ENCODE peak calls at places on chromosomes 6 and 20, in eight cellular contexts. F, M, Q, A, L, O, U and R are unnamed samples.
A peak's percentile ranks its signal among the peaks of the same experiment; 100 is the strongest.

GRCh38 chr6:26520088-26520839 is 17.9 kb upstream of the HMGN4 start:
- DNase-seq in A (peak; percentile 16), L (peak; percentile 48), F (no peak), Q (peak; percentile 5), M (no peak), U (no peak), O (no peak), R (no peak)

GRCh38 chr6:151209071-151209831 is 30.5 kb upstream of the AKAP12 start:
- DNase-seq in O (no peak), A (no peak), F (peak; percentile 20), L (peak; percentile 53), M (no peak), Q (no peak), U (no peak), R (no peak)

GRCh38 chr6:3384346-3385143 is 72.3 kb downstream of the SLC22A23 start:
- DNase-seq in L (no peak), O (no peak), U (no peak), A (no peak), F (no peak), Q (no peak), M (no peak), R (no peak)

GRCh38 chr20:51345601-51346101 is 196.9 kb downstream of the NFATC2 start:
- DNase-seq in O (no peak), Q (no peak), F (peak; percentile 65), U (no peak), L (no peak), M (no peak), A (no peak), R (peak; percentile 46)

GRCh38 chr20:35739294-35740163 is 2.5 kb downstream of the RBM39 start:
- DNase-seq in U (no peak), O (peak; percentile 8), A (no peak), L (peak; percentile 57), F (peak; percentile 50), Q (no peak), M (no peak), R (no peak)

GRCh38 chr20:59008715-59009336 is 1.8 kb upstream of the CTSZ start:
- DNase-seq in Q (no peak), A (no peak), O (peak; percentile 71), F (no peak), U (no peak), L (no peak), M (peak; percentile 13), R (no peak)

GRCh38 chr20:18250237-18250636 is 38.1 kb upstream of the ZNF133 start:
- DNase-seq in U (no peak), Q (no peak), L (no peak), F (no peak), A (no peak), M (no peak), O (no peak), R (no peak)

GRCh38 chr6:16320533-16321340 is 82.3 kb downstream of the GMPR start:
- DNase-seq in A (no peak), U (no peak), L (no peak), M (no peak), F (peak; percentile 91), Q (no peak), O (peak; percentile 67), R (no peak)

GRCh38 chr6:67897998-67898607 is 737.0 kb upstream of the ADGRB3 start:
- DNase-seq in O (no peak), Q (no peak), L (no peak), U (no peak), A (no peak), M (no peak), F (no peak), R (no peak)

GRCh38 chr20:45229264-45230056 is 8.3 kb downstream of the SEMG2 start:
- DNase-seq in A (peak; percentile 34), Q (no peak), F (no peak), U (peak; percentile 22), O (no peak), L (no peak), M (peak; percentile 87), R (no peak)

GRCh38 chr6:139905404-139906052 is 531.1 kb upstream of the CITED2 start:
- DNase-seq in A (no peak), Q (no peak), U (no peak), M (no peak), O (no peak), F (no peak), L (no peak), R (peak; percentile 28)

GRCh38 chr6:34243901-34244884 is 4.6 kb downstream of the SMIM29 start:
- DNase-seq in L (peak; percentile 93), Q (no peak), F (peak; percentile 95), M (peak; percentile 63), U (no peak), A (peak; percentile 50), O (peak; percentile 91), R (peak; percentile 63)

GRCh38 chr6:100877851-100878250 is 3.3 kb downstream of the ASCC3 start:
- DNase-seq in U (no peak), A (no peak), O (no peak), L (peak; percentile 9), F (no peak), M (no peak), Q (no peak), R (no peak)

GRCh38 chr6:32436995-32437836 is 2.5 kb upstream of the HLA-DRA start:
- DNase-seq in U (no peak), A (no peak), M (no peak), F (peak; percentile 17), L (no peak), Q (no peak), O (no peak), R (no peak)

GRCh38 chr6:123276439-123277045 is 280.5 kb downstream of the CLVS2 start:
- DNase-seq in O (no peak), F (no peak), M (peak; percentile 38), A (no peak), L (no peak), U (no peak), Q (no peak), R (no peak)

GRCh38 chr6:126054258-126054702 is 67.9 kb downstream of the TRMT11 start:
- DNase-seq in M (no peak), L (no peak), A (no peak), F (no peak), U (no peak), Q (no peak), O (no peak), R (no peak)

GRCh38 chr6:138231399-138231886 is 13.2 kb upstream of the PBOV1 start:
- DNase-seq in O (no peak), L (peak; percentile 53), M (no peak), F (no peak), A (no peak), Q (no peak), U (no peak), R (no peak)

GRCh38 chr6:127515234-127515793 is 3.8 kb downstream of the MTCL3 start:
- DNase-seq in L (peak; percentile 6), F (no peak), Q (no peak), M (peak; percentile 82), U (peak; percentile 35), A (no peak), O (no peak), R (no peak)

GRCh38 chr6:121851056-121851455 is 415.6 kb downstream of the GJA1 start:
- DNase-seq in F (peak; percentile 17), M (peak; percentile 74), L (no peak), U (no peak), A (no peak), O (no peak), Q (no peak), R (no peak)

GRCh38 chr6:82818727-82819126 is 246.9 kb downstream of the UBE3D start:
- DNase-seq in F (peak; percentile 70), Q (no peak), L (peak; percentile 5), M (no peak), O (no peak), U (no peak), A (no peak), R (no peak)

GRCh38 chr20:58542411-58543095 is 27.4 kb upstream of the APCDD1L start:
- DNase-seq in M (no peak), A (no peak), Q (no peak), U (no peak), F (peak; percentile 36), L (peak; percentile 61), O (no peak), R (no peak)

GRCh38 chr20:38804682-38805501 is 605 bp upstream of the PPP1R16B start:
- DNase-seq in O (peak; percentile 11), A (no peak), F (no peak), L (peak; percentile 13), U (peak; percentile 81), Q (peak; percentile 80), M (peak; percentile 66), R (no peak)

GRCh38 chr20:47146703-47147102 is 209.8 kb downstream of the ZMYND8 start:
- DNase-seq in O (no peak), M (no peak), A (no peak), L (peak; percentile 97), Q (no peak), U (no peak), F (peak; percentile 73), R (peak; percentile 35)

GRCh38 chr6:167119680-167120556 is 3.0 kb upstream of the CCR6 start:
- DNase-seq in M (no peak), Q (peak; percentile 35), O (no peak), A (no peak), L (no peak), F (no peak), U (peak; percentile 35), R (no peak)

GRCh38 chr20:64111841-64112641 is 4.7 kb upstream of the NPBWR2 start:
- DNase-seq in Q (no peak), U (no peak), F (no peak), A (no peak), L (no peak), O (peak; percentile 73), M (no peak), R (no peak)

GRCh38 chr6:1312444-1313363 is 806 bp downstream of the FOXQ1 start:
- DNase-seq in O (no peak), M (peak; percentile 67), U (no peak), F (no peak), A (no peak), L (no peak), Q (no peak), R (no peak)

GRCh38 chr6:128570439-128571063 is 50.2 kb upstream of the PTPRK start:
- DNase-seq in M (no peak), Q (no peak), A (no peak), F (no peak), O (no peak), U (no peak), L (peak; percentile 80), R (no peak)

GRCh38 chr6:79240509-79240908 is 6.0 kb upstream of the HMGN3 start:
- DNase-seq in M (no peak), F (no peak), A (no peak), U (no peak), L (peak; percentile 91), O (no peak), Q (no peak), R (no peak)

GRCh38 chr6:150664091-150664490 is 64.4 kb downstream of the PLEKHG1 start:
- DNase-seq in U (no peak), A (no peak), F (no peak), O (no peak), L (no peak), M (no peak), Q (no peak), R (no peak)

GRCh38 chr6:2209226-2209809 is 36.1 kb downstream of the GMDS start:
- DNase-seq in U (peak; percentile 27), O (no peak), A (no peak), Q (no peak), L (peak; percentile 67), M (peak; percentile 81), F (peak; percentile 30), R (no peak)

GRCh38 chr20:17849901-17850673 is 118.5 kb downstream of the SNX5 start:
- DNase-seq in M (no peak), U (no peak), A (no peak), L (peak; percentile 90), F (peak; percentile 99), Q (no peak), O (no peak), R (peak; percentile 94)

GRCh38 chr20:34607066-34607465 is 48.5 kb downstream of the MAP1LC3A start:
- DNase-seq in Q (no peak), A (no peak), U (no peak), M (no peak), O (no peak), L (no peak), F (no peak), R (no peak)

GRCh38 chr6:113457751-113458150 is 399.4 kb upstream of the MARCKS start:
- DNase-seq in U (no peak), F (no peak), L (no peak), M (no peak), A (no peak), Q (no peak), O (no peak), R (no peak)

GRCh38 chr6:14542670-14543366 is 425.2 kb downstream of the CD83 start:
- DNase-seq in L (peak; percentile 90), F (peak; percentile 96), M (no peak), Q (no peak), A (peak; percentile 41), O (no peak), U (no peak), R (peak; percentile 43)